ENCODE peak calls at places on chromosomes 13 and 19, in nine cellular contexts. One of them, this sample, is unnamed.
A peak's percentile ranks its signal among the peaks of the same experiment; 100 is the strongest.

GRCh38 chr19:54158812-54159351 is 639 bp downstream of the LENG1 start:
- DNase-seq in ascending aorta: no peak
- DNase-seq in stomach: no peak
- DNase-seq in heart left ventricle: no peak
- DNase-seq in neural progenitor cell: peak; percentile 27
- DNase-seq in endothelial cell of umbilical vein: no peak
- DNase-seq in upper lobe of right lung: no peak
- DNase-seq in ovary: no peak
- DNase-seq in iPS DF 6.9: no peak
- DNase-seq in this sample: no peak

GRCh38 chr13:26853272-26853818 is 92.8 kb upstream of the GPR12 start:
- DNase-seq in heart left ventricle: no peak
- DNase-seq in ovary: no peak
- DNase-seq in neural progenitor cell: no peak
- DNase-seq in endothelial cell of umbilical vein: no peak
- DNase-seq in stomach: no peak
- DNase-seq in ascending aorta: no peak
- DNase-seq in upper lobe of right lung: no peak
- DNase-seq in iPS DF 6.9: no peak
- DNase-seq in this sample: no peak

GRCh38 chr13:80251403-80251802 is 89.5 kb downstream of the SPRY2 start:
- DNase-seq in ovary: no peak
- DNase-seq in iPS DF 6.9: no peak
- DNase-seq in upper lobe of right lung: no peak
- DNase-seq in ascending aorta: no peak
- DNase-seq in endothelial cell of umbilical vein: no peak
- DNase-seq in heart left ventricle: peak; percentile 7
- DNase-seq in neural progenitor cell: peak; percentile 1
- DNase-seq in stomach: no peak
- DNase-seq in this sample: no peak

GRCh38 chr13:109454167-109454917 is 332.0 kb downstream of the IRS2 start:
- DNase-seq in iPS DF 6.9: no peak
- DNase-seq in upper lobe of right lung: no peak
- DNase-seq in heart left ventricle: no peak
- DNase-seq in neural progenitor cell: no peak
- DNase-seq in endothelial cell of umbilical vein: no peak
- DNase-seq in ovary: no peak
- DNase-seq in ascending aorta: no peak
- DNase-seq in stomach: no peak
- DNase-seq in this sample: no peak

GRCh38 chr19:7360393-7360984 is 11.8 kb downstream of the ARHGEF18 start:
- DNase-seq in endothelial cell of umbilical vein: no peak
- DNase-seq in neural progenitor cell: no peak
- DNase-seq in ovary: no peak
- DNase-seq in ascending aorta: no peak
- DNase-seq in stomach: no peak
- DNase-seq in heart left ventricle: no peak
- DNase-seq in iPS DF 6.9: no peak
- DNase-seq in upper lobe of right lung: no peak
- DNase-seq in this sample: no peak

GRCh38 chr13:98273824-98274786 is 97.0 kb upstream of the RNF113B start:
- DNase-seq in ascending aorta: no peak
- DNase-seq in iPS DF 6.9: no peak
- DNase-seq in neural progenitor cell: peak; percentile 78
- DNase-seq in ovary: no peak
- DNase-seq in endothelial cell of umbilical vein: no peak
- DNase-seq in heart left ventricle: no peak
- DNase-seq in upper lobe of right lung: no peak
- DNase-seq in stomach: no peak
- DNase-seq in this sample: no peak

GRCh38 chr13:112689498-112690241 is at the start of gene ATP11A:
- DNase-seq in stomach: peak; percentile 92
- DNase-seq in ascending aorta: peak; percentile 51
- DNase-seq in ovary: peak; percentile 94
- DNase-seq in upper lobe of right lung: peak; percentile 97
- DNase-seq in endothelial cell of umbilical vein: peak; percentile 90
- DNase-seq in heart left ventricle: peak; percentile 93
- DNase-seq in iPS DF 6.9: no peak
- DNase-seq in neural progenitor cell: peak; percentile 95
- DNase-seq in this sample: peak; percentile 79

GRCh38 chr19:34475026-34475974 is 6.3 kb upstream of the WTIP start:
- DNase-seq in stomach: no peak
- DNase-seq in heart left ventricle: no peak
- DNase-seq in ovary: no peak
- DNase-seq in iPS DF 6.9: no peak
- DNase-seq in ascending aorta: no peak
- DNase-seq in endothelial cell of umbilical vein: peak; percentile 38
- DNase-seq in neural progenitor cell: no peak
- DNase-seq in upper lobe of right lung: no peak
- DNase-seq in this sample: no peak

GRCh38 chr13:114116734-114117133 is 15.7 kb downstream of the RASA3 start:
- DNase-seq in heart left ventricle: no peak
- DNase-seq in stomach: no peak
- DNase-seq in iPS DF 6.9: no peak
- DNase-seq in neural progenitor cell: no peak
- DNase-seq in endothelial cell of umbilical vein: no peak
- DNase-seq in upper lobe of right lung: peak; percentile 5
- DNase-seq in ovary: peak; percentile 3
- DNase-seq in ascending aorta: no peak
- DNase-seq in this sample: no peak

GRCh38 chr19:41871573-41872383 is 5.3 kb upstream of the CD79A start:
- DNase-seq in stomach: no peak
- DNase-seq in upper lobe of right lung: no peak
- DNase-seq in iPS DF 6.9: no peak
- DNase-seq in heart left ventricle: peak; percentile 45
- DNase-seq in ovary: no peak
- DNase-seq in neural progenitor cell: no peak
- DNase-seq in endothelial cell of umbilical vein: no peak
- DNase-seq in ascending aorta: no peak
- DNase-seq in this sample: no peak

GRCh38 chr19:53333071-53333465 is 481 bp upstream of the ZNF845 start:
- DNase-seq in endothelial cell of umbilical vein: no peak
- DNase-seq in ovary: peak; percentile 58
- DNase-seq in iPS DF 6.9: no peak
- DNase-seq in heart left ventricle: peak; percentile 29
- DNase-seq in upper lobe of right lung: peak; percentile 70
- DNase-seq in stomach: peak; percentile 42
- DNase-seq in ascending aorta: no peak
- DNase-seq in neural progenitor cell: peak; percentile 76
- DNase-seq in this sample: peak; percentile 31

GRCh38 chr13:90365130-90365529 is 982.4 kb upstream of the MIR17HG start:
- DNase-seq in upper lobe of right lung: no peak
- DNase-seq in endothelial cell of umbilical vein: no peak
- DNase-seq in ascending aorta: no peak
- DNase-seq in heart left ventricle: no peak
- DNase-seq in iPS DF 6.9: no peak
- DNase-seq in stomach: no peak
- DNase-seq in ovary: no peak
- DNase-seq in neural progenitor cell: no peak
- DNase-seq in this sample: no peak

GRCh38 chr13:60134376-60134775 is 29.4 kb downstream of the DIAPH3 start:
- DNase-seq in heart left ventricle: no peak
- DNase-seq in stomach: no peak
- DNase-seq in upper lobe of right lung: no peak
- DNase-seq in neural progenitor cell: peak; percentile 43
- DNase-seq in iPS DF 6.9: no peak
- DNase-seq in ovary: no peak
- DNase-seq in endothelial cell of umbilical vein: peak; percentile 21
- DNase-seq in ascending aorta: no peak
- DNase-seq in this sample: no peak

GRCh38 chr13:80497007-80497406 is 156.1 kb upstream of the SPRY2 start:
- DNase-seq in ovary: no peak
- DNase-seq in upper lobe of right lung: no peak
- DNase-seq in neural progenitor cell: no peak
- DNase-seq in ascending aorta: no peak
- DNase-seq in iPS DF 6.9: no peak
- DNase-seq in endothelial cell of umbilical vein: no peak
- DNase-seq in stomach: no peak
- DNase-seq in heart left ventricle: no peak
- DNase-seq in this sample: no peak

GRCh38 chr13:41384749-41385503 is 72.4 kb upstream of the RGCC start:
- DNase-seq in neural progenitor cell: no peak
- DNase-seq in endothelial cell of umbilical vein: peak; percentile 43
- DNase-seq in ascending aorta: no peak
- DNase-seq in stomach: no peak
- DNase-seq in ovary: no peak
- DNase-seq in iPS DF 6.9: no peak
- DNase-seq in heart left ventricle: no peak
- DNase-seq in upper lobe of right lung: no peak
- DNase-seq in this sample: no peak

GRCh38 chr13:94656766-94657165 is 55.1 kb downstream of the GPR180 start:
- DNase-seq in upper lobe of right lung: no peak
- DNase-seq in endothelial cell of umbilical vein: peak; percentile 33
- DNase-seq in stomach: no peak
- DNase-seq in neural progenitor cell: no peak
- DNase-seq in heart left ventricle: no peak
- DNase-seq in ovary: no peak
- DNase-seq in ascending aorta: no peak
- DNase-seq in iPS DF 6.9: no peak
- DNase-seq in this sample: no peak

GRCh38 chr19:38949580-38950367 is 19.0 kb downstream of the MRPS12 start:
- DNase-seq in heart left ventricle: peak; percentile 86
- DNase-seq in stomach: peak; percentile 90
- DNase-seq in ascending aorta: peak; percentile 42
- DNase-seq in ovary: peak; percentile 97
- DNase-seq in neural progenitor cell: peak; percentile 99
- DNase-seq in iPS DF 6.9: peak; percentile 95
- DNase-seq in endothelial cell of umbilical vein: peak; percentile 87
- DNase-seq in upper lobe of right lung: peak; percentile 95
- DNase-seq in this sample: peak; percentile 92

GRCh38 chr13:85675508-85675907 is 123.7 kb downstream of the SLITRK6 start:
- DNase-seq in neural progenitor cell: no peak
- DNase-seq in upper lobe of right lung: no peak
- DNase-seq in stomach: no peak
- DNase-seq in endothelial cell of umbilical vein: no peak
- DNase-seq in ovary: no peak
- DNase-seq in heart left ventricle: no peak
- DNase-seq in ascending aorta: no peak
- DNase-seq in iPS DF 6.9: no peak
- DNase-seq in this sample: no peak

DNA sequence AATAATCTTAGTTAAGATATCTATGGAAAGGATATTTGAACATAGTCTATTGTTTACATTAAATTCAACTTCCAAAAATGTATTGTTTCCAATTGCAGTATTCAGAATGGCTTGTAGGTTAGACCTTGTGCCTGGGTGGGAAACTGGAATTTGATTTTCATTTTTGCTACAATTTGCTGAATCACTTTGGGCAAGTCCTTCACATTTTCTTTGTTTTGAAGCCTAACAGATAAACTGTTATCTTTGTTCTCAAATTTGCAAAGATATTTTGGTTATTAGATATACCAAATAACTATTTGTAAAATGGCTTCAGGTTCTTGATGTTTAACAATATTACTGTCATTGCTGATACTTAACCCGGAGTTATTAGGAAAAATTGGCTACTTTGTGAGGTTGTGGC is 82.6 kb downstream of the WDFY2 start:
- DNase-seq in heart left ventricle: no peak
- DNase-seq in upper lobe of right lung: no peak
- DNase-seq in ascending aorta: no peak
- DNase-seq in ovary: no peak
- DNase-seq in endothelial cell of umbilical vein: no peak
- DNase-seq in iPS DF 6.9: no peak
- DNase-seq in neural progenitor cell: no peak
- DNase-seq in stomach: no peak
- DNase-seq in this sample: no peak
- H3K27ac ChIP-seq in heart left ventricle: no peak overlapping the region
- H3K27ac ChIP-seq in upper lobe of right lung: no peak overlapping the region
- H3K27ac ChIP-seq in ascending aorta: peak overlapping the region; percentile 26
- H3K27ac ChIP-seq in ovary: no peak overlapping the region
- H3K27ac ChIP-seq in endothelial cell of umbilical vein: no peak overlapping the region
- H3K27ac ChIP-seq in iPS DF 6.9: no peak overlapping the region
- H3K27ac ChIP-seq in neural progenitor cell: no peak overlapping the region
- H3K27ac ChIP-seq in stomach: no peak overlapping the region
- H3K27ac ChIP-seq in this sample: no peak overlapping the region

DNA sequence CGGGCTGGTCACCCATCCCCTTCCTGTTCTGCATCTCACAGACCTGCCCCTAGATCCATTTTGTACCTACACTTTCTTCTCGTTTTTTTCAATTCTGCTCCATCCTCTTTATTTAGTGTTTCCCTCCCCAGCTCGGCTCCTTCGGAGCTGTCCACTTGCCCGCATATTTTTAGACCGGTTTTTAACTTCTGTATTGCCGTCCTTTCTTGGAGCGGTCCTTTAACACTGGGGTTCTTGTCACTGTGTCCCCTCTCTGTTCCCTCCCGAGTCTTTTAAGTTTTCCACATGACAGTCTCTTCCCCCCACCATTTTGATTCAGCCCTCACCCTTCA is 1.7 kb downstream of the ARHGAP35 start:
- DNase-seq in stomach: no peak
- DNase-seq in neural progenitor cell: no peak
- DNase-seq in ovary: peak; percentile 7
- DNase-seq in iPS DF 6.9: no peak
- DNase-seq in upper lobe of right lung: no peak
- DNase-seq in ascending aorta: no peak
- DNase-seq in endothelial cell of umbilical vein: peak; percentile 35
- DNase-seq in heart left ventricle: no peak
- DNase-seq in this sample: no peak
- H3K27ac ChIP-seq in stomach: peak overlapping the region; percentile 95
- H3K27ac ChIP-seq in neural progenitor cell: no peak overlapping the region
- H3K27ac ChIP-seq in ovary: peak overlapping the region; percentile 7
- H3K27ac ChIP-seq in iPS DF 6.9: no peak overlapping the region
- H3K27ac ChIP-seq in upper lobe of right lung: peak overlapping the region; percentile 47
- H3K27ac ChIP-seq in ascending aorta: peak overlapping the region; percentile 100
- H3K27ac ChIP-seq in endothelial cell of umbilical vein: no peak overlapping the region
- H3K27ac ChIP-seq in heart left ventricle: peak overlapping the region; percentile 97
- H3K27ac ChIP-seq in this sample: peak overlapping the region; percentile 67

GRCh38 chr13:99282264-99283231 is 24.4 kb upstream of the GPR18 start:
- DNase-seq in stomach: no peak
- DNase-seq in ovary: no peak
- DNase-seq in iPS DF 6.9: no peak
- DNase-seq in neural progenitor cell: no peak
- DNase-seq in ascending aorta: no peak
- DNase-seq in endothelial cell of umbilical vein: no peak
- DNase-seq in upper lobe of right lung: no peak
- DNase-seq in heart left ventricle: no peak
- DNase-seq in this sample: no peak
- H3K27ac ChIP-seq in stomach: no peak overlapping the region
- H3K27ac ChIP-seq in ovary: no peak overlapping the region
- H3K27ac ChIP-seq in iPS DF 6.9: no peak overlapping the region
- H3K27ac ChIP-seq in neural progenitor cell: no peak overlapping the region
- H3K27ac ChIP-seq in ascending aorta: peak overlapping the region; percentile 59
- H3K27ac ChIP-seq in endothelial cell of umbilical vein: no peak overlapping the region
- H3K27ac ChIP-seq in upper lobe of right lung: peak overlapping the region; percentile 67
- H3K27ac ChIP-seq in heart left ventricle: peak overlapping the region; percentile 33
- H3K27ac ChIP-seq in this sample: no peak overlapping the region

GRCh38 chr19:17539288-17540117 is 15.9 kb upstream of the COLGALT1 start:
- DNase-seq in ovary: peak; percentile 100
- DNase-seq in iPS DF 6.9: peak; percentile 96
- DNase-seq in endothelial cell of umbilical vein: peak; percentile 93
- DNase-seq in stomach: peak; percentile 90
- DNase-seq in upper lobe of right lung: peak; percentile 96
- DNase-seq in ascending aorta: peak; percentile 74
- DNase-seq in neural progenitor cell: peak; percentile 98
- DNase-seq in heart left ventricle: peak; percentile 92
- DNase-seq in this sample: peak; percentile 77
- H3K27ac ChIP-seq in ovary: peak overlapping the region; percentile 84
- H3K27ac ChIP-seq in iPS DF 6.9: no peak overlapping the region
- H3K27ac ChIP-seq in endothelial cell of umbilical vein: no peak overlapping the region
- H3K27ac ChIP-seq in stomach: peak overlapping the region; percentile 62
- H3K27ac ChIP-seq in upper lobe of right lung: peak overlapping the region; percentile 63
- H3K27ac ChIP-seq in ascending aorta: no peak overlapping the region
- H3K27ac ChIP-seq in neural progenitor cell: no peak overlapping the region
- H3K27ac ChIP-seq in heart left ventricle: no peak overlapping the region
- H3K27ac ChIP-seq in this sample: no peak overlapping the region